ENCODE peak calls at places on chromosome 18, in nine cellular contexts. H is right atrium auricular region, Z is GM10248, Q is IMR-90, I is omental fat pad, J is bronchial epithelial cell, R is H9, M is WTC11, B is mucosa of descending colon. E is an unnamed sample.

GRCh38 chr18:54928236-54928635 is 31.0 kb downstream of the CCDC68 start:
- DNase-seq in H (no peak), Z (no peak), Q (peak), I (no peak), J (no peak), R (no peak), M (no peak), B (no peak), E (no peak)

GRCh38 chr18:9617006-9617542 is 2.7 kb upstream of the PPP4R1 start:
- DNase-seq in H (no peak), Z (no peak), Q (no peak), I (no peak), J (no peak), R (no peak), M (no peak), B (no peak), E (no peak)

GRCh38 chr18:6873352-6873751 is 143.8 kb downstream of the ARHGAP28 start:
- DNase-seq in H (no peak), Z (no peak), Q (no peak), I (no peak), J (no peak), R (no peak), M (no peak), B (no peak), E (no peak)

GRCh38 chr18:25786778-25787177 is 303.6 kb downstream of the SS18 start:
- DNase-seq in H (no peak), Z (no peak), Q (peak), I (no peak), J (peak), R (no peak), M (no peak), B (no peak), E (peak)

GRCh38 chr18:3217930-3218647 is 1.7 kb downstream of the MYOM1 start:
- DNase-seq in H (no peak), Z (no peak), Q (no peak), I (no peak), J (peak), R (no peak), M (no peak), B (peak), E (peak)

GRCh38 chr18:61824733-61825363 is 68.0 kb downstream of the RNF152 start:
- DNase-seq in H (no peak), Z (no peak), Q (no peak), I (no peak), J (peak), R (no peak), M (no peak), B (no peak), E (no peak)

GRCh38 chr18:32439802-32440201 is 30.9 kb downstream of the GAREM1 start:
- DNase-seq in H (no peak), Z (no peak), Q (no peak), I (no peak), J (peak), R (peak), M (peak), B (no peak), E (peak)

GRCh38 chr18:21453512-21453862 is 147.0 kb downstream of the ESCO1 start:
- DNase-seq in H (no peak), Z (no peak), Q (no peak), I (no peak), J (no peak), R (no peak), M (no peak), B (no peak), E (no peak)

GRCh38 chr18:57352271-57352701 is at the start of gene ST8SIA3:
- DNase-seq in H (no peak), Z (no peak), Q (no peak), I (no peak), J (no peak), R (no peak), M (peak), B (no peak), E (no peak)

GRCh38 chr18:8319798-8320477 is 289.3 kb upstream of the RAB12 start:
- DNase-seq in H (no peak), Z (no peak), Q (peak), I (no peak), J (no peak), R (no peak), M (no peak), B (no peak), E (no peak)

GRCh38 chr18:56235773-56236115 is 402.6 kb downstream of the TXNL1 start:
- DNase-seq in H (no peak), Z (no peak), Q (no peak), I (no peak), J (no peak), R (no peak), M (no peak), B (no peak), E (no peak)

DNA sequence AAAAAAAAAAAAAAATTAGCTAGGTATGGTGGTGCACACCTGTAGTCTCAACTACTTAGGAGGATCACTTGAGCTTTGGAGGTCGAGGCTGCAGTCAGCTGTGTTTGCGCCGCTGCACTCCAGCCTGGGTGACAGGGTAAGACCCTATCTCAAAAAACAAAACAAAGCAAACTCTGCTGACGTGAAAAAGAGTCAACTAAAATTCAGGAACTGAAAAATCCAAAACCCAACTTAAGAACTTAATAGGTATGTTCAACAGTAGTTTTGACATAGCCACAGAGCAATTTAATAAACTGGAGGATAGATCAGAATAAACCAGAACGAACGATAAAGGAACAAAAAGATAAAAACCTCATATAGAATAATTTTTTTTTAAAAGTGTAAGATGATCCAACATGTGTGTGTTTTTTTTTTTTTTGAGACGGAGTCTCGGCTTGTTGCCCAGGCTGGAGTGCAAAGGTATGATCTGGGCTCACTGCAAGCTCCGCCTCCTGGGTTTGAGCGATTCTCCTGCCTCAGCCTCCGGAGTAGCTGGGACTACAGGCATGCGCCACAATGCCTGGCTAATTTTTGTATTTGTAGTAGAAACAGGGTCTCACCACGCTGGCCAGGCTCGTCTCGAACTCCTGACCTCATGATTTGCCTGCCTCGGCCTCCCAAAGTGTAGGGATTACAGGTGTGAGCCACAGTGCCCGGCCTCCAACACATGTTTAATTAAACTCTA is 4.3 kb upstream of the ZNF236 start:
- DNase-seq in H (peak), Z (no peak), Q (no peak), I (no peak), J (no peak), R (no peak), M (no peak), B (no peak), E (no peak)
- TF ChIP-seq CTCF in H (no peak), Z (no peak), Q (no peak), I (no peak), J (no peak), R (no peak), M (no peak), B (no peak), E (no peak)

GRCh38 chr18:12946549-12947354 is 1.1 kb upstream of the SEH1L start:
- DNase-seq in H (peak), Z (no peak), Q (peak), I (no peak), J (peak), R (peak), M (peak), B (no peak), E (peak)
- TF ChIP-seq CTCF in H (no peak), Z (no peak), Q (peak), I (no peak), J (peak), R (peak), M (no peak), B (no peak), E (no peak)

GRCh38 chr18:22700920-22701319 is 232.2 kb upstream of the RBBP8 start:
- DNase-seq in H (no peak), Z (no peak), Q (no peak), I (no peak), J (no peak), R (no peak), M (no peak), B (no peak), E (no peak)

GRCh38 chr18:22698711-22699110 is 234.4 kb upstream of the RBBP8 start:
- DNase-seq in H (no peak), Z (no peak), Q (no peak), I (no peak), J (peak), R (no peak), M (no peak), B (no peak), E (no peak)

GRCh38 chr18:22701795-22702194 is 231.3 kb upstream of the RBBP8 start:
- DNase-seq in H (no peak), Z (no peak), Q (no peak), I (no peak), J (no peak), R (no peak), M (no peak), B (no peak), E (no peak)

GRCh38 chr18:22699629-22700028 is 233.5 kb upstream of the RBBP8 start:
- DNase-seq in H (no peak), Z (no peak), Q (no peak), I (no peak), J (no peak), R (no peak), M (no peak), B (no peak), E (no peak)

GRCh38 chr18:22701326-22701725 is 231.8 kb upstream of the RBBP8 start:
- DNase-seq in H (no peak), Z (no peak), Q (no peak), I (no peak), J (no peak), R (no peak), M (no peak), B (no peak), E (no peak)
- TF ChIP-seq CTCF in H (no peak), Z (no peak), Q (no peak), I (no peak), J (no peak), R (no peak), M (no peak), B (no peak), E (no peak)

GRCh38 chr18:67581178-67581577 is 64.7 kb upstream of the DSEL start:
- DNase-seq in H (no peak), Z (no peak), Q (no peak), I (no peak), J (no peak), R (no peak), M (no peak), B (no peak), E (no peak)
- TF ChIP-seq CTCF in H (no peak), Z (no peak), Q (no peak), I (no peak), J (no peak), R (no peak), M (no peak), B (no peak), E (no peak)

GRCh38 chr18:11728247-11728646 is 39.2 kb downstream of the GNAL start:
- DNase-seq in H (no peak), Z (no peak), Q (no peak), I (no peak), J (peak), R (peak), M (no peak), B (no peak), E (peak)
- TF ChIP-seq CTCF in H (peak), Z (peak), Q (no peak), I (no peak), J (peak), R (peak), M (no peak), B (no peak), E (peak)

DNA sequence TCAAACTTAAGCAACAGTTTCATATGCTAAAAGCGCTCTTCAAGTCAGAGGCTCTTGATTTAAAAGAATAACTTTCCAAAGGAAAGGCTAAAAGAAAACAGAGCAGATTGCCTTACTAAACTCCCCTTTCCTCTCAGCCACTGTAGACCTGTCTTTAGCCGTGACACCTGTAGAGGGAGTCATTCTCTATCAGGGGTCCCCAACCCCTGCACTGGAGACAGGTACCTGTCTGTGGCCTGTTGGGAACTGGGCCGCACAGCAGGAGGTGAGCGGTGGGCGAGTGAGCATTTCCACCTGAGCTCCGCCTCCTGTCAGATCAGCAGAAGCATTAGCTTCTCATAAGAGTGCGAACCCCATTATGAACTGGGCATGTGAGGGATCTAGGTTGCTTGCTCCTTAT is 9.6 kb downstream of the SLC14A1 start:
- DNase-seq in H (no peak), Z (no peak), Q (no peak), I (no peak), J (no peak), R (peak), M (peak), B (no peak), E (peak)
- TF ChIP-seq CTCF in H (no peak), Z (no peak), Q (no peak), I (no peak), J (no peak), R (peak), M (no peak), B (no peak), E (no peak)

DNA sequence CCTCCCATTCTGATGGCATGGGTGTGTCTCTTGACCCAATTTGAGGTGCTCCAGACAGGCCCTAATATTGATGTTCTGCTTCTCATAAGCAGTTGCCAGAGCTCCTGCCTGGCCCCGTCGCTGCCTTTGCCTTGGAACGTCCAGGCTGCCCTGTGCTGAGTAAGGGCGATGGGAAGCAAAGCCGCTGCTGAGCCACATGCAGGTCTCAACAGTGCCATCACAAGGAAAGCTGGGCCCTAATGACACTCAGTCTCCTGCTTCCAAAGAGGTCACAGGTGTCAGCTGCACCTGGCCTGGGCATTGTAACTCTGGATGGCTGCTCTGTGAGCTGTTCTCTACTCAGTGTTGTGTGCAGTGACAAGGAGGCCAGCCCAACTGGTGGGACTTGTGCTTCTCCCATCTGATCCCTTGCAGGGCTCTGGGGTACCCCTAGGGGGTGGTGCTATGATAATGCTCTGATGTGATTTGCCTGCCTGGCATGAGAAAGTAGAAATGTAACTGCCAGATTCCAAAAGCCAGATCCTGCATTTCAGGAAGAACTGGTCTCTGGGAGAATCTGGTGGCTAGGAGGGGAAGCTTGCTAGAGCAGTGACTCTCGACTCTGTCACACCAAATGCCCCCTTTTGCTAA is 8.7 kb downstream of the TTC39C start:
- DNase-seq in H (no peak), Z (no peak), Q (no peak), I (no peak), J (peak), R (peak), M (peak), B (no peak), E (no peak)
- TF ChIP-seq CTCF in H (no peak), Z (no peak), Q (no peak), I (no peak), J (peak), R (peak), M (no peak), B (no peak), E (no peak)

E was measured in MCF 10A.